ENCODE peak calls at places on chromosomes 2 and 18, in nine cellular contexts. X, B, G, L, U, F, O, K and R are unnamed samples.

GRCh38 chr18:79698668-79699335 is 19.2 kb downstream of the CTDP1 start:
- DNase-seq in X (peak), B (no peak), G (no peak), L (no peak), U (no peak), F (peak), O (no peak), K (no peak), R (no peak)

GRCh38 chr2:199596549-199596948 is 138.8 kb upstream of the SATB2 start:
- DNase-seq in X (no peak), B (peak), G (no peak), L (no peak), U (no peak), F (peak), O (no peak), K (no peak), R (peak)

GRCh38 chr2:240291940-240292574 is 143.4 kb upstream of the GPC1 start:
- DNase-seq in X (no peak), B (no peak), G (no peak), L (no peak), U (no peak), F (no peak), O (no peak), K (no peak), R (no peak)

GRCh38 chr18:41134426-41134825 is 820.6 kb upstream of the PIK3C3 start:
- DNase-seq in X (no peak), B (no peak), G (no peak), L (no peak), U (no peak), F (peak), O (no peak), K (no peak), R (no peak)

GRCh38 chr2:100630473-100630977 is 67.7 kb downstream of the PDCL3 start:
- DNase-seq in X (no peak), B (no peak), G (no peak), L (no peak), U (no peak), F (no peak), O (no peak), K (no peak), R (no peak)

GRCh38 chr2:218780851-218781690 is 876 bp upstream of the CYP27A1 start:
- DNase-seq in X (no peak), B (no peak), G (no peak), L (no peak), U (no peak), F (peak), O (no peak), K (no peak), R (no peak)

GRCh38 chr2:74921236-74921736 is 37.2 kb upstream of the POLE4 start:
- DNase-seq in X (no peak), B (peak), G (no peak), L (no peak), U (no peak), F (no peak), O (no peak), K (no peak), R (no peak)

GRCh38 chr2:43379494-43379893 is 153.1 kb upstream of the ZFP36L2 start:
- DNase-seq in X (no peak), B (no peak), G (no peak), L (no peak), U (no peak), F (no peak), O (no peak), K (no peak), R (no peak)

GRCh38 chr2:134173338-134174016 is 80.4 kb upstream of the MGAT5 start:
- DNase-seq in X (no peak), B (no peak), G (no peak), L (no peak), U (no peak), F (no peak), O (no peak), K (no peak), R (no peak)

GRCh38 chr18:24208270-24209035 is 69.6 kb downstream of the CABYR start:
- DNase-seq in X (no peak), B (no peak), G (no peak), L (no peak), U (no peak), F (peak), O (no peak), K (no peak), R (no peak)

GRCh38 chr2:23669413-23670244 is 257.3 kb downstream of the ATAD2B start:
- DNase-seq in X (no peak), B (no peak), G (no peak), L (no peak), U (no peak), F (no peak), O (no peak), K (no peak), R (no peak)

GRCh38 chr2:8888963-8889362 is 51.5 kb upstream of the KIDINS220 start:
- DNase-seq in X (no peak), B (no peak), G (no peak), L (no peak), U (no peak), F (no peak), O (no peak), K (no peak), R (no peak)

GRCh38 chr2:236939751-236940229 is 145.9 kb upstream of the COPS8 start:
- DNase-seq in X (peak), B (no peak), G (no peak), L (no peak), U (no peak), F (peak), O (no peak), K (no peak), R (no peak)

GRCh38 chr2:239109041-239109915 is 261.4 kb downstream of the TWIST2 start:
- DNase-seq in X (no peak), B (no peak), G (no peak), L (no peak), U (no peak), F (no peak), O (no peak), K (no peak), R (no peak)

GRCh38 chr2:126627623-126628022 is 28.3 kb upstream of the GYPC start:
- DNase-seq in X (no peak), B (no peak), G (no peak), L (no peak), U (no peak), F (no peak), O (no peak), K (no peak), R (no peak)

GRCh38 chr2:23091900-23092299 is 293.1 kb upstream of the KLHL29 start:
- DNase-seq in X (no peak), B (no peak), G (no peak), L (no peak), U (no peak), F (no peak), O (no peak), K (no peak), R (no peak)

GRCh38 chr2:317501-318424 is 29.9 kb upstream of the ALKAL2 start:
- DNase-seq in X (no peak), B (no peak), G (no peak), L (no peak), U (peak), F (peak), O (no peak), K (no peak), R (no peak)

GRCh38 chr2:158187908-158188307 is 86.2 kb downstream of the UPP2 start:
- DNase-seq in X (no peak), B (no peak), G (no peak), L (no peak), U (no peak), F (peak), O (no peak), K (no peak), R (no peak)

GRCh38 chr2:56210291-56210690 is 26.5 kb downstream of the CCDC85A start:
- DNase-seq in X (no peak), B (no peak), G (no peak), L (no peak), U (no peak), F (no peak), O (no peak), K (no peak), R (no peak)

GRCh38 chr2:122514451-122514996 is 759.1 kb downstream of the TSN start:
- DNase-seq in X (no peak), B (no peak), G (no peak), L (no peak), U (no peak), F (no peak), O (no peak), K (no peak), R (no peak)

GRCh38 chr18:471701-472100 is 28.8 kb downstream of the COLEC12 start:
- DNase-seq in X (peak), B (no peak), G (no peak), L (no peak), U (no peak), F (peak), O (no peak), K (no peak), R (no peak)

GRCh38 chr2:233822101-233822771 is 32.1 kb downstream of the HJURP start:
- DNase-seq in X (no peak), B (no peak), G (no peak), L (no peak), U (no peak), F (no peak), O (no peak), K (no peak), R (no peak)